ENCODE peak calls at places on chromosomes 1 and 21, in five cellular contexts. U is IMR-90; G is spleen; N is RWPE1; F is CD8-positive, alpha-beta memory T cell. D is an unnamed sample.

GRCh38 chr1:167135281-167135840 is 41.5 kb downstream of the STYXL2 start:
- DNase-seq in U (no peak), G (no peak), N (no peak), F (no peak), D (no peak)

GRCh38 chr1:17470021-17470799 is 30.7 kb upstream of the RCC2 start:
- DNase-seq in U (no peak), G (no peak), N (no peak), F (no peak), D (no peak)

GRCh38 chr1:145995148-145995851 is 1.1 kb downstream of the TXNIP start:
- DNase-seq in U (no peak), G (no peak), N (no peak), F (no peak), D (no peak)

GRCh38 chr21:34922487-34922886 is 126.6 kb downstream of the RUNX1 start:
- DNase-seq in U (no peak), G (no peak), N (no peak), F (no peak), D (no peak)

GRCh38 chr1:16420719-16421118 is 16.5 kb downstream of the SPATA21 start:
- DNase-seq in U (no peak), G (peak), N (no peak), F (peak), D (no peak)

GRCh38 chr1:169795687-169796086 is 980 bp upstream of the METTL18 start:
- DNase-seq in U (no peak), G (no peak), N (peak), F (no peak), D (no peak)

GRCh38 chr1:42055061-42055460 is 98.1 kb upstream of the GUCA2B start:
- DNase-seq in U (no peak), G (no peak), N (no peak), F (no peak), D (no peak)

GRCh38 chr1:198416276-198416675 is 124.2 kb downstream of the ATP6V1G3 start:
- DNase-seq in U (peak), G (no peak), N (no peak), F (no peak), D (no peak)

GRCh38 chr1:102970496-102971078 is 137.7 kb downstream of the COL11A1 start:
- DNase-seq in U (peak), G (no peak), N (peak), F (no peak), D (no peak)

GRCh38 chr1:119080586-119080985 is 59.9 kb downstream of the WARS2 start:
- DNase-seq in U (peak), G (no peak), N (peak), F (no peak), D (peak)

GRCh38 chr1:23210963-23211362 is 6.3 kb downstream of the HTR1D start:
- DNase-seq in U (no peak), G (no peak), N (no peak), F (no peak), D (no peak)

GRCh38 chr21:36909901-36910561 is 56.4 kb downstream of the HLCS start:
- DNase-seq in U (peak), G (no peak), N (peak), F (no peak), D (no peak)

GRCh38 chr1:18385239-18385790 is 95.4 kb upstream of the KLHDC7A start:
- DNase-seq in U (no peak), G (no peak), N (no peak), F (no peak), D (no peak)

GRCh38 chr1:1421907-1422464 is 910 bp upstream of the ANKRD65 start:
- DNase-seq in U (no peak), G (no peak), N (no peak), F (no peak), D (no peak)

GRCh38 chr1:4366091-4366490 is 288.3 kb upstream of the AJAP1 start:
- DNase-seq in U (no peak), G (no peak), N (no peak), F (no peak), D (no peak)

DNA sequence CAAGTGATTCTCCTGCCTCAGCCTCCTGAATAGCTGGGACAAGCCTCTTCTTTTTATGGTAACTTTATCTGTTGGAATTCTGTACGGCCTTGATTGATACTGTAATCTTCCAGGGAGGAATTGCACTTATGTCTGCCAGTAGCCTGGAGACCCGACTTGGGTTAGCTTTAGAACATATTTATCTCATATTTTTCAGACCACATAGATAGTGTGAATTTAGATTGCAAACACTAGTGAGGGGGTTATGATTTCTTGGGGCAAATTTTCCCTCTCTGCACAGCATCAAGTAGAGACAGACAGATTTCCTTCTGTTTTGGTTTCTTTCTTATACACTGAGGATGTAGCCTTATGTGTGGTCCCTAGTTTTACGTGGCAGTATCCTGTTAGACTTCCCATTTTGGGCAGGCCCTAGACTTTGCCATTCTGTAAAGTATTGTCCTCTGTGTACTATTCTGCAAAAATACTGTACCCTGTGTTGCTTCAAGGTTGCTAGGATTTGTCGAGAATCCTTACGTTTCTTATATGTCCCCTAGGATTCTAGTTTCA is 29.0 kb downstream of the SOAT1 start:
- DNase-seq in U (no peak), G (no peak), N (no peak), F (no peak), D (no peak)
- H3K27ac ChIP-seq in U (no peak), G (peak), N (no peak), F (no peak), D (no peak)

DNA sequence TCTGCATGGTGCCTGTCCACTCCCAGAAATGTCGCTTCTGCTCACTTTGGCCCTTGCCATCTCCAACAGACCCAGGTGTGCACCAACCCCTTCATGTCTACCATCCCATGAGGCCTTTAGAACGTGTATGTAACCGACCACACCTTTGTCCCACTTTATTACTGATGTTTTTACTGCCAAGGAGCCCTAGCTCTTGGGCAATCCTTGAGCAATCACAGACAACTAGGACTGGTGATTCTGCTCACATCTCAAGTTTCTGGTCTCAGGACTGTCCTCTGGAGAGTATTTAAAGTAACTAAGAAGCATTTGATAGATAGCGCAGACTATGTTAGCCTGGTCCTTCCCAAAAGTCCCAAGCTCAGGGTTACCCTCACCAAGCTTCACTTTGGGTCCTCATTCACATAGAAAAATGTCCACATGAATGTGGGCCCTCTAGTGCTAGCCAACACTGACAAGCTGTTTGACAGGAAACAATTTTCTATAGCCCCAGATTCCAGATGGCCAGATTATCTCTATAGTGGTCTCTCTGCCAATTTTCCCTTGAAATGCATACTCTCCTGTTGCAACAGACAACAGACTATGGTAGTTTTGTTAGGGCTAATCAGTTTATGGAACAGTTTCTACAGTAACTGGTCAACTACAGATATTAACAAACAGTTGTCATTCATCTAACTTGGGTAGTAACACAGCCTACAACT is 6.9 kb upstream of the TMEM81 start:
- DNase-seq in U (peak), G (no peak), N (no peak), F (no peak), D (no peak)
- H3K27ac ChIP-seq in U (no peak), G (no peak), N (no peak), F (no peak), D (no peak)

DNA sequence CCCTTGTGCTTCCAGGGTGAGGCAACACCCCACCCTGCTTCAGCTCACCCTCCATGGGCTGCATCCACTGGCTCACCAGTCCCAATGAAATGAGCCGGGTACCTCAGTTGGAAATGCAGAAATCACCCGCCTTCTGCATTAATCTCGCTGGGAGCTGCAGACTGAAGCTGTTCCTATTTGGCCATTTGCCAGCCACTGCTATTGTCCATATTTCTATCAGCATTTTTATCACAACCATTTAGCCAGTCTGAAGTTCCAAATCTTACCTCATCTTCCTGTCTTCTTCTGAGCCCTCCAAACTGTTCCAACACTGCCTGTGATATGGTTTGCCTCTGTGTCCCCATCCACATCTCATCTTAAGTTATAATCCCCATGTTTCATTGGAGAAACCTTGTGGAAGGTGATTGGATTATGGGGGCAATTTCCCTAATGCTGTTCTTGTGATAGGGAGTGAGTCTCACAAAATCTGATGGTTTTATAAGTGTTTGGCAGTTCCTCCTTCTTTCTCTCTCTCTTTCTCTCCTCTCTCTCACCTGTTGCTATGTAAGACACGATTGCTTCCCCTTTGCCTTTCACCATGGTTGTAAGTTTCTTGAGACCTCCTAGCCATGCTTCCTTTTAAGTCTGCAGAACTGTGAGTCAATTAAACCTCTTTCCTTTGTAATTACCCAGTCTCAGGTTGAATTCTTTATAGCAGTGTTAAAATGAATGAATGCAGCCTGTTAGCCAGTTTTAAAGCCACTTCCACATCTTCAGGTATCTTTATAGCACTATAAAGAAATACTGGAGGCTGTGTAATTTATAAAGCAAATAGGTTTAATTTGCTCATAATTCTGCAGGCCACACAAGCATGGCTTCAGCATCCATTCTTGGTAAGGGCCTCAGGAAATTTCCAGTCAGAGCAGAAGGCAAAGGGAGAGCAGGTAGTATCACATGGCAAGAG is 203.5 kb downstream of the FCRL5 start:
- DNase-seq in U (no peak), G (no peak), N (no peak), F (no peak), D (no peak)
- H3K27ac ChIP-seq in U (no peak), G (no peak), N (no peak), F (no peak), D (no peak)

GRCh38 chr1:162328507-162328906 is 48.1 kb downstream of the SPATA46 start:
- DNase-seq in U (no peak), G (no peak), N (no peak), F (no peak), D (no peak)

GRCh38 chr1:162324391-162324790 is 52.3 kb downstream of the SPATA46 start:
- DNase-seq in U (no peak), G (no peak), N (no peak), F (no peak), D (no peak)

GRCh38 chr1:162327791-162328165 is 48.9 kb downstream of the SPATA46 start:
- DNase-seq in U (no peak), G (no peak), N (no peak), F (no peak), D (no peak)

GRCh38 chr1:162326559-162326958 is 50.1 kb downstream of the SPATA46 start:
- DNase-seq in U (no peak), G (no peak), N (no peak), F (no peak), D (no peak)

DNA sequence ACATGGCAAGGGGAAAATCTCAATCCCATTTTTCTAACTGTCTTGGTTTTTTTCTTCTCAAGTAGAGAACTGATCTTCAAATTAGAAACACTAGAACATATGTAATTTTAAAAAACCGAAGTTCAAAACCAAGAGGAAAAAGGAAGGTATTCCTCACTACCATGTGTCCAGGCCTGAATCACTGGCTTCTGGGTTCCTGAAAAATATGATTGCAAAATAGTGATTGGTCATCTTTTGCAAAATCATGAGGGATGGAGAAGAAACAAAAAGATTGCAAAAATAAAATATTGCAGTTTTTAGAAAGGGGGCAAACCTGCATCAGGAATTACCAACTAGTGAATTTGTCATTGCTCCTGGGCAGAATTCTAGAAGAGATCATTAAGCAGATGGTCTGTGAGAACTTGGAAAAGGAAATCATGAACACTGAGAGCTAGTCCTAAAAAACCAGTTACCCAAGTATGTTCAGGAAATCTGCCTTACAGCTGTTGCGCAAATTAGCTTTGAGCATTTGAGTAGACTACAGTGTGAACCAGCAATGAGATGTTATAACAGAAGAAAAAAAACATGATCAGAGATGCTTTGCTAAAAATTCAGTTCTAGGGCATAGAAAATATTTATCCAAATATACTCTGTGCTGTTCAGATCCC is 49.4 kb downstream of the SPATA46 start:
- DNase-seq in U (no peak), G (no peak), N (peak), F (no peak), D (no peak)
- H3K27ac ChIP-seq in U (no peak), G (peak), N (no peak), F (no peak), D (no peak)

DNA sequence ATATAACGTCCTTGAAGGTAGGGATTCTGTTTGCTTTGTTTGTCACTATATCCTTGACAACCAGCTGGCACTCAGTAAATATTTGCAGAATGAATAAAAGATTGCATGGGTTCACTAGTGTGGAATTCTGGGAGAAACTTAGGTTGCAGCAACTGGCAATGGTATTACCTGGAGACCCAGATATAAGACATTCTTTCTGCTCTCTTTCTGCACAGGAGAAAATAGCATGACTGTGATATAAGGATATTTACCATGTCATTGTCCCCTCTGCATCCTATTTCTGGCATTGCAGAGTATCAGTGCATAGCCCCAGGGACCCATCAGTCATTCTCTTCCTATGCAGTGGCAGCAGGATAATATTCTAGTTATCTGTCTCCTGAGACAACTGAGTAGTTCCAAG is 308.9 kb upstream of the LRRC7 start:
- DNase-seq in U (no peak), G (no peak), N (no peak), F (no peak), D (no peak)
- H3K27ac ChIP-seq in U (no peak), G (no peak), N (no peak), F (no peak), D (no peak)

GRCh38 chr1:27588256-27589232 is 15.4 kb downstream of the AHDC1 start:
- DNase-seq in U (peak), G (no peak), N (no peak), F (no peak), D (no peak)
- H3K27ac ChIP-seq in U (peak), G (peak), N (peak), F (no peak), D (no peak)

GRCh38 chr21:25054689-25055088 is 552.6 kb downstream of the MRPL39 start:
- DNase-seq in U (no peak), G (no peak), N (no peak), F (no peak), D (no peak)
- H3K27ac ChIP-seq in U (no peak), G (no peak), N (no peak), F (no peak), D (no peak)

D was measured in aorta.